ENCODE peak calls at places on chromosomes 1 and 21, in four cellular contexts. J is progenitor cell of endocrine pancreas; R is CD8-positive, alpha-beta T cell; O is colonic mucosa. T is an unnamed sample.
A peak's percentile ranks its signal among the peaks of the same experiment; 100 is the strongest.

GRCh38 chr1:23558140-23558871 is 995 bp downstream of the ID3 start:
- DNase-seq in J (peak; percentile 25), R (peak; percentile 28), O (peak; percentile 86), T (peak; percentile 66)

GRCh38 chr1:67755619-67756018 is 70.6 kb downstream of the GADD45A start:
- DNase-seq in J (no peak), R (no peak), O (no peak), T (no peak)

GRCh38 chr1:39117985-39118384 is 86.5 kb upstream of the MACF1 start:
- DNase-seq in J (no peak), R (no peak), O (no peak), T (no peak)

GRCh38 chr1:221100196-221100950 is 221.1 kb downstream of the HLX start:
- DNase-seq in J (no peak), R (no peak), O (no peak), T (no peak)

GRCh38 chr1:225772848-225773247 is 4.8 kb upstream of the SRP9 start:
- DNase-seq in J (no peak), R (no peak), O (peak; percentile 43), T (no peak)

GRCh38 chr21:32392880-32393676 is at the start of gene URB1:
- DNase-seq in J (peak; percentile 69), R (peak; percentile 94), O (peak; percentile 97), T (peak; percentile 98)

GRCh38 chr1:14552246-14552970 is 46.1 kb upstream of the KAZN start:
- DNase-seq in J (no peak), R (no peak), O (no peak), T (no peak)

GRCh38 chr1:36731226-36732037 is 248.7 kb upstream of the CSF3R start:
- DNase-seq in J (no peak), R (no peak), O (no peak), T (no peak)

GRCh38 chr1:214503553-214503952 is 47.8 kb downstream of the PTPN14 start:
- DNase-seq in J (no peak), R (no peak), O (no peak), T (no peak)

GRCh38 chr1:213491468-213491867 is 440.4 kb downstream of the RPS6KC1 start:
- DNase-seq in J (no peak), R (no peak), O (no peak), T (no peak)

GRCh38 chr1:150971583-150972416 is 2.8 kb downstream of the CERS2 start:
- DNase-seq in J (no peak), R (no peak), O (no peak), T (no peak)
- TF ChIP-seq CTCF in J (peak; percentile 26), R (peak; percentile 15), O (no peak), T (no peak)

GRCh38 chr1:176605151-176605550 is 142.2 kb downstream of the PAPPA2 start:
- DNase-seq in J (no peak), R (no peak), O (no peak), T (no peak)
- TF ChIP-seq CTCF in J (no peak), R (no peak), O (no peak), T (no peak)

GRCh38 chr1:28581531-28582247 is 10.4 kb upstream of the RAB42 start:
- DNase-seq in J (peak; percentile 92), R (peak; percentile 91), O (peak; percentile 96), T (peak; percentile 98)
- TF ChIP-seq CTCF in J (no peak), R (no peak), O (no peak), T (no peak)

DNA sequence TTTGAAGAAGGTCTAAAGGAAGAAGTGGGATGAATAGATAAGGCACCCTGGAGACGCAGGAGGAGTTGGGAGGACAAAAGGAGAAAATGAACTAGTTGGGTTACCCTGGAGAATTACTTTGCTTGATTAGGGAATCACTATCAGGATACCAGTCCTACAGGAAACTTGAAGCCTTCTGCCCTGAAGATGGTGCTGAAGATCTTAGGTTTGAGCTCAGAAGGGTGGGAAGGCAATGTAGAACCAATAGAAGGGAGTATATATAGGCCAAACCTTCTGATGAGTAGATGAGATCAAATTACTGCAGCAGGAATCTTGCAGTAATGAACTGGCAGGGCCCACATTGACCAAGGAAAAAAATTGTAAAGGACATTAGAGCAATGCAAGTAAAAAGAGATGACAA is 116.4 kb upstream of the CACYBP start:
- DNase-seq in J (no peak), R (no peak), O (no peak), T (no peak)
- TF ChIP-seq CTCF in J (no peak), R (no peak), O (no peak), T (no peak)

DNA sequence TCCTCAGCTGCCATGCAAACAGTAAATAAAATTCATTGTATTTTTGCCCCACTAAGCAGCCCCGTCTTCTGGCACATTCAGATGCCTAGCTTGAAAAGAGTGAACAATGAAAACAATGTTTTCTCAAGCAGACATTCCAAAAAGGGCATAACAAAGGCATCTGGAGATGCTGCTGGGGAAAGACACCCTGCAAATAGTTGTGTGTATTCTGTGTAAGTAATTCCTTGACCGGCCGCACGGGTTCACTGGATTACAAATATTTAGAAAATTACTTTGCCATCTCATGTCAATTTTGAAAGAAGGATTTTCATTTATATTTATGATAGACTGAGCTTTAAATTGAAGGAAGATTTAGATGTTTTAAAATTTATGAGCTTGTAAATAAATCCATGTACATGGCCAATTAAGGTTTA is 142.2 kb downstream of the SLC45A1 start:
- DNase-seq in J (no peak), R (no peak), O (no peak), T (no peak)
- TF ChIP-seq CTCF in J (peak; percentile 39), R (no peak), O (no peak), T (no peak)

GRCh38 chr1:157380523-157380922 is 171.8 kb downstream of the FCRL5 start:
- DNase-seq in J (no peak), R (no peak), O (no peak), T (no peak)

GRCh38 chr1:157382351-157382750 is 170.0 kb downstream of the FCRL5 start:
- DNase-seq in J (no peak), R (no peak), O (no peak), T (no peak)

GRCh38 chr1:157371826-157372225 is 180.5 kb downstream of the FCRL5 start:
- DNase-seq in J (no peak), R (no peak), O (no peak), T (no peak)

GRCh38 chr1:157377216-157377821 is 175.0 kb downstream of the FCRL5 start:
- DNase-seq in J (peak; percentile 49), R (no peak), O (peak; percentile 56), T (no peak)
- TF ChIP-seq CTCF in J (peak; percentile 61), R (no peak), O (peak; percentile 33), T (peak; percentile 44)

GRCh38 chr1:25814688-25815087 is 5.1 kb upstream of the MTFR1L start:
- DNase-seq in J (no peak), R (no peak), O (no peak), T (no peak)

GRCh38 chr1:25813071-25813733 is 6.6 kb upstream of the MTFR1L start:
- DNase-seq in J (no peak), R (no peak), O (no peak), T (no peak)

GRCh38 chr1:25815208-25816111 is 4.3 kb upstream of the MTFR1L start:
- DNase-seq in J (no peak), R (no peak), O (no peak), T (no peak)

GRCh38 chr1:25816112-25816718 is 3.5 kb upstream of the MTFR1L start:
- DNase-seq in J (no peak), R (no peak), O (no peak), T (no peak)

GRCh38 chr1:25813734-25814471 is 5.9 kb upstream of the MTFR1L start:
- DNase-seq in J (no peak), R (no peak), O (no peak), T (no peak)
- TF ChIP-seq CTCF in J (no peak), R (no peak), O (no peak), T (peak; percentile 13)